ENCODE peak calls at places on chromosomes 13 and 19, in five cellular contexts. R, I, H, N and J are unnamed samples.

GRCh38 chr19:22832031-22832762 is at the start of gene ZNF723:
- DNase-seq in R (no peak), I (no peak), H (no peak), N (no peak), J (no peak)

GRCh38 chr19:13069415-13070369 is 33.0 kb downstream of the LYL1 start:
- DNase-seq in R (no peak), I (no peak), H (no peak), N (peak; percentile 76), J (no peak)

GRCh38 chr13:111049791-111050538 is 65.1 kb upstream of the ARHGEF7 start:
- DNase-seq in R (peak; percentile 50), I (no peak), H (no peak), N (peak; percentile 32), J (peak; percentile 35)

GRCh38 chr19:41156207-41156606 is 36.8 kb upstream of the CYP2S1 start:
- DNase-seq in R (peak; percentile 10), I (no peak), H (no peak), N (no peak), J (peak; percentile 11)

GRCh38 chr13:26584713-26585112 is 27.2 kb downstream of the WASF3 start:
- DNase-seq in R (peak; percentile 88), I (no peak), H (no peak), N (no peak), J (peak; percentile 18)

GRCh38 chr19:6278740-6279619 is 795 bp downstream of the MLLT1 start:
- DNase-seq in R (peak; percentile 31), I (no peak), H (peak; percentile 20), N (no peak), J (no peak)

GRCh38 chr19:38070573-38070972 is 153.4 kb downstream of the DPF1 start:
- DNase-seq in R (peak; percentile 65), I (no peak), H (no peak), N (no peak), J (peak; percentile 70)

GRCh38 chr19:1101337-1101698 is 2.5 kb upstream of the GPX4 start:
- DNase-seq in R (no peak), I (no peak), H (no peak), N (no peak), J (no peak)

DNA sequence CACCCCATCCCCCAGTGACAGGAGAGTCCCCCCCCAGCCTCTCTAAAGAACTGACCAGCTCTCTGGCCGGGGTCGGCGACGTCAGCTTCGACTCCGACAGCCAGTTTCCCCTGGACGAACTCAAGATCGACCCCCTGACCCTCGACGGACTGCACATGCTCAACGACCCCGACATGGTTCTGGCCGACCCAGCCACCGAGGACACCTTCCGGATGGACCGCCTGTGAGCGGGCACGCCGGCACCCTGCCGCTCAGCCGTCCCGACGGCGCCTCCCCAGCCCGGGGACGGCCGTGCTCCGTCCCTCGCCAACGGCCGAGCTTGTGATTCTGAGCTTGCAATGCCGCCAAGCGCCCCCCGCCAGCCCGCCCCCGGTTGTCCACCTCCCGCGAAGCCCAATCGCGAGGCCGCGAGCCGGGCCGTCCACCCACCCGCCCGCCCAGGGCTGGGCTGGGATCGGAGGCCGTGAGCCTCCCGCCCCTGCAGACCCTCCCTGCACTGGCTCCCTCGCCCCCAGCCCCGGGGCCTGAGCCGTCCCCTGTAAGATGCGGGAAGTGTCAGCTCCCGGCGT is 13.9 kb downstream of the COMP start:
- DNase-seq in R (no peak), I (no peak), H (no peak), N (no peak), J (no peak)
- H3K4me3 ChIP-seq in R (no peak overlapping the region), I (no peak overlapping the region), H (no peak overlapping the region), N (no peak overlapping the region), J (no peak overlapping the region)

GRCh38 chr13:109665781-109666249 is 120.6 kb downstream of the IRS2 start:
- DNase-seq in R (no peak), I (no peak), H (no peak), N (no peak), J (peak; percentile 63)

GRCh38 chr13:109669234-109669612 is 117.2 kb downstream of the IRS2 start:
- DNase-seq in R (no peak), I (no peak), H (no peak), N (no peak), J (no peak)

GRCh38 chr13:109668433-109669233 is 117.8 kb downstream of the IRS2 start:
- DNase-seq in R (no peak), I (no peak), H (no peak), N (peak; percentile 66), J (no peak)

GRCh38 chr13:109666656-109667448 is 119.5 kb downstream of the IRS2 start:
- DNase-seq in R (peak; percentile 16), I (no peak), H (no peak), N (peak; percentile 53), J (peak; percentile 66)

GRCh38 chr13:109667754-109668360 is 118.5 kb downstream of the IRS2 start:
- DNase-seq in R (no peak), I (no peak), H (no peak), N (peak; percentile 66), J (no peak)
- TF ChIP-seq EZH2phosphoT487 in R (no peak), I (no peak), H (no peak), N (no peak), J (no peak)

DNA sequence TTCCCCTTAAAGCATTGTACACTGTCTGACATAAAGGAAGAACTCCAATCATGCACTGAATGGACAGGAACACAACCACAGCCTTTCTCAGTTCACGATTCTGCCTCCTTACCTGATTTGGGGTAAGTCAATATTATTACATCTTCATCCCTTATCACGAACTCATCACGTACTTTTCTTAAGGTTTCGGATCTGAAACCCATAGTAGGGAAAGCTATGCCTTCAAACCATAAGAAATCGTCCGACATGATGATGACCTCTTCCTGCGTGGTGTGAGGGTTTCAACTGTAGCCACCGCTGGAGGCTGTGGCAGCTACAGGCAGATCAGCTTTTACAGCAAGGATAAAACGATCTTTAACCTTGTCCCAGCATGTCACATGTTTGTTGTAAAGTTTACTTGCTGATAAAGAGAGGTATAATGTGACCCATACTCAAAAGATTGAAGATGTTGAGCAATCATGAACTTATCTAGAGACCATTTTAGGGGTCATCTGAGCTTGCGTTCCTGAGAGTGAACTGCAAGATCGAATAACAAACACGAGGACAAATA is at the start of gene SULT2A1:
- DNase-seq in R (no peak), I (no peak), H (no peak), N (no peak), J (no peak)
- H3K27me3 ChIP-seq in R (peaks cover 7% of the 10 kb centered on the region), I (no peaks in the 10 kb centered on the region), H (peaks cover 79% of the 10 kb centered on the region), N (peaks cover 28% of the 10 kb centered on the region), J (peaks cover 15% of the 10 kb centered on the region)

DNA sequence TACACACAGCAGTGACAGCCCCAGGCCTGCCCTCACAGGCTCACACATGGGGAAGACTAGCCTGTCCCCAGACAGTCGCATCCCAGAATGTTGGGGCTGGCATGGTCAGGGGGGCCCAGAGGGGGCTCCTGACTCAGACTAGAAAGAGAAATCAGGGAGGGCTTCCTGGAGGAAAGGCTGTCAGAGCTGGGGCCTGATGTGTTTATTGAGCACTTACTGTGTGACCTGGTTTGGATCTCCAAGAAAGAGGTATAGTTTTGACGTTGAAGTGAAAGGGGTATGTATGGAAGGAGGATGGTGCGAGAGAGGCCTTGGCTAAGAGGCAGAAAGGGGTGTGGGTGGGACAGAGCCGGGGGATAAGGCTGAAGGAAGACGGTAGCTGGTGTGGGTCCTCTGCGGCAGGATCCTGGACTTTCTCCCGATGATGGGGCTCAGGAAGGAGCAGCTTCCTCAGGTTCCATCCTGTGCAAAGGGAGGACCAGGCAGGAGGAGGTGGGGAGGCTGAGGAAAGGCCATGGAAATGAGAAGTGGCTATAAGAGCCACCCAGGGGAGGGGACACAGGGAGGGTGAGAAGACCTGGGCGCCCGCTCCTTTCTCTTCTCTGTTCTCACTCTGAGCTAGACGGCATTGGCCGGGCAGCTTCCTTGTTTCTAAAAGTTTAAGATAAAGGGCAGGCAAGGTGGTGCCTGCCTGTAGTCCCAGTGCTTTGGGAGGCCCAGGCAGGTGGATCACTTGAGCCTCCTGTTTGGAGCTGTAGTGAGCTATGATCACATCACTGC is 16.1 kb upstream of the BCL3 start:
- DNase-seq in R (no peak), I (no peak), H (no peak), N (no peak), J (no peak)
- H3K4me3 ChIP-seq in R (no peak overlapping the region), I (no peak overlapping the region), H (no peak overlapping the region), N (no peak overlapping the region), J (no peak overlapping the region)

GRCh38 chr13:109784590-109785140 is 1.7 kb downstream of the IRS2 start:
- DNase-seq in R (peak; percentile 86), I (no peak), H (no peak), N (peak; percentile 88), J (peak; percentile 71)
- TF ChIP-seq EZH2phosphoT487 in R (no peak), I (no peak), H (no peak), N (no peak), J (no peak)

DNA sequence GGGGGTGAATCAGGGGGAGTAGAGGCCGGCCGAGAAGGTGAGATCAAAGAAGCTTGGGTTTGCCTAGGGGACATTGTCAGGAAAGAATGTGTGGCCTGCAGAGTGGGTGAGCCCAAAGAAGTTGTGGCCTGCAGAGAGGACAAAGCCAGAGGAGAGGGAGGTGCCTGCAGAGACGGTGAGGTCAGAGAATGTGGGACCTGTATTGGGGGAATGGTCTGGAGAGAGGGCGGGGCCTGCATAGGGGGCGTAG is 3.0 kb downstream of the PRR36 start:
- DNase-seq in R (no peak), I (no peak), H (no peak), N (no peak), J (no peak)
- H3K27me3 ChIP-seq in R (peaks cover 22% of the 10 kb centered on the region), I (no peaks in the 10 kb centered on the region), H (peaks cover 21% of the 10 kb centered on the region), N (no peaks in the 10 kb centered on the region), J (no peaks in the 10 kb centered on the region)

DNA sequence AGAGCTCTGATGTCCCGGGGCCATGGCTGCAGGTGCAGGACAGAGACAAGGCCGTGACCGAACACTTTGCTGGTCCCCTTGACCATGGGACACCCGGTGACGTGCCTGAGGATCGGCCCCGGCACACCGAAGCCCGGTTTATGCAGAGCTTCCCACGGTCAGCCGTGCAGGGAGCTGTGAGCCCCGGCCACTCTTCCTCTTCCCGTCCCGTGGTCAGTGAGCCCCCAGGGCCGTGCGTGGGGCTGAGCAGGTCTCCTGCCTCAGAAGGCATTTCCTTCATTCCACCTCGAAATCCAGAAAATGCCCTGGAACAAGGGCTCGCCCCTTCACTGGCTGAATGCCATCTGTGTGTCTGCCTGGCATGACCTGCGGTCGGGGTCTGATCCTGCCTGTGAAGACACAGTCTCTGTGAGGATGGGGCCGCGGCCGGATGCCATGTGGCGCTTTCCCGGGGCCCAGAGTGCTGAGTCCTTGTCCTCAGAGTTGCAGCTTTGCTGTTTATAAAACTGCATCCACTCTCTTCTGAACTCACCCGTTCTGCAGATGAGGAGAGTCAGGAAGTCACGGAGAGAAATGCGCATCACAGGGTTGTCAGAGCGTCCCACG is 16.9 kb downstream of the MCF2L start:
- DNase-seq in R (no peak), I (no peak), H (no peak), N (no peak), J (no peak)
- H3K4me3 ChIP-seq in R (no peak overlapping the region), I (no peak overlapping the region), H (no peak overlapping the region), N (no peak overlapping the region), J (no peak overlapping the region)

GRCh38 chr19:16887353-16888265 is 1.2 kb upstream of the F2RL3 start:
- DNase-seq in R (no peak), I (no peak), H (no peak), N (no peak), J (no peak)
- TF ChIP-seq EZH2phosphoT487 in R (no peak), I (no peak), H (no peak), N (no peak), J (no peak)